ENCODE peak calls at places on chromosomes 4 and X, in four cellular contexts. N, G, E and W are unnamed samples.

GRCh38 chr4:6391186-6391851 is 81.1 kb downstream of the PPP2R2C start:
- DNase-seq in N (no peak), G (no peak), E (no peak), W (no peak)

GRCh38 chrX:132292753-132293152 is 73.5 kb upstream of the RAP2C start:
- DNase-seq in N (peak; percentile 74), G (no peak), E (peak; percentile 57), W (peak; percentile 18)

GRCh38 chr4:8919651-8920288 is 48.1 kb upstream of the HMX1 start:
- DNase-seq in N (no peak), G (peak; percentile 21), E (no peak), W (no peak)

GRCh38 chr4:99458911-99459447 is 23.8 kb upstream of the ADH7 start:
- DNase-seq in N (no peak), G (no peak), E (peak; percentile 4), W (no peak)

GRCh38 chr4:108080752-108081151 is 88.0 kb downstream of the LEF1 start:
- DNase-seq in N (no peak), G (no peak), E (no peak), W (no peak)

GRCh38 chrX:152108527-152108926 is 29.9 kb downstream of the MAGEA10 start:
- DNase-seq in N (no peak), G (no peak), E (no peak), W (no peak)

GRCh38 chr4:79831701-79832514 is 241.1 kb downstream of the ANTXR2 start:
- DNase-seq in N (no peak), G (no peak), E (no peak), W (no peak)

GRCh38 chrX:49272426-49272825 is 2.8 kb downstream of the PPP1R3F start:
- DNase-seq in N (no peak), G (no peak), E (no peak), W (no peak)

GRCh38 chr4:7759635-7760034 is 180.0 kb downstream of the AFAP1 start:
- DNase-seq in N (no peak), G (no peak), E (no peak), W (no peak)

DNA sequence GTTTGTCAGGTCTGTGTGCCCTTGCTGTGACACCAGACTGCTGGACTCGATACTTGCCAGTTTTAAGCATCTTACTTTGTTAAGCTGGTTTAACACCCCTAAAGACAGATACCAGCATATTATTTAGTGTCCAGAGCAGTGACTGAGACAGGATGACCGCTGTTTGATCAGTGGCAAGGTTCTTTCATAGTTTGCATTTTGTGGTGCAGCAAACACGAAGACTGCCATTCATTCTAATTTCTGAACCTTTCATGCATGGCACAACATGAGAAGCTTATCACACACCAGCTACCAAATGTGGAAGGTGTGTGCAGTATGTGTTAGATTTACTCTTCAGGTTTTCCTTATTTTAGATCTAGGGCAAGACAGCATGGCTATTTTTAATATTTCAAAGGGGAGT is 28.2 kb downstream of the JADE1 start:
- DNase-seq in N (no peak), G (no peak), E (no peak), W (no peak)
- H3K36me3 ChIP-seq in N (peaks cover 2% of the 10 kb centered on the region), G (peaks cover 22% of the 10 kb centered on the region), E (peaks cover 25% of the 10 kb centered on the region), W (no peaks in the 10 kb centered on the region)

DNA sequence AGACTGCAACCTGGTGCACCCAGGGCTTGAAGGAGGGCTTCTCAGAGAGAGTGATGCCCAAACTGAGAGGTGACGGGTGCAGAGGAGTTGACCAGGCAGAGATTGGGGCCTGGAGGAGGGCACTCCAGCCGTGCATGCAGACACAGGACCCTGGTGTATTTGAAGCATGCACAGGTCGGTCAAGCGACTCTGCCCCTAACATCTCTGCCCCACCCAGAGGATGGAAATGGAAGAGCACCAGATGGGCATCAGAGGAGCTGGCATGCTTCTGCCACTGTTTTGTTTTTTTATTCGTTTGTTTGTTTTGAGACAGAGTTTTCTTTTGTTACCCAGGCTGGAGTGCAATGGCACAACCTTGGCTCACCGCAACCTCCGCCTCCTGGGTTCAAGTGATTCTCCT is 320.9 kb downstream of the EVC2 start:
- DNase-seq in N (no peak), G (no peak), E (no peak), W (no peak)
- TF ChIP-seq CTCF in N (no peak), G (no peak), E (no peak), W (no peak)

GRCh38 chr4:168850016-168850415 is 160.0 kb downstream of the CBR4 start:
- DNase-seq in N (no peak), G (no peak), E (no peak), W (peak; percentile 69)
- H3K36me3 ChIP-seq in N (no peaks in the 10 kb centered on the region), G (peaks cover 5% of the 10 kb centered on the region), E (peaks cover 21% of the 10 kb centered on the region), W (no peaks in the 10 kb centered on the region)

GRCh38 chr4:163755013-163755412 is 260.5 kb downstream of the TMA16 start:
- DNase-seq in N (peak; percentile 50), G (no peak), E (peak; percentile 43), W (no peak)
- TF ChIP-seq CTCF in N (peak; percentile 53), G (no peak), E (peak; percentile 68), W (peak; percentile 20)

DNA sequence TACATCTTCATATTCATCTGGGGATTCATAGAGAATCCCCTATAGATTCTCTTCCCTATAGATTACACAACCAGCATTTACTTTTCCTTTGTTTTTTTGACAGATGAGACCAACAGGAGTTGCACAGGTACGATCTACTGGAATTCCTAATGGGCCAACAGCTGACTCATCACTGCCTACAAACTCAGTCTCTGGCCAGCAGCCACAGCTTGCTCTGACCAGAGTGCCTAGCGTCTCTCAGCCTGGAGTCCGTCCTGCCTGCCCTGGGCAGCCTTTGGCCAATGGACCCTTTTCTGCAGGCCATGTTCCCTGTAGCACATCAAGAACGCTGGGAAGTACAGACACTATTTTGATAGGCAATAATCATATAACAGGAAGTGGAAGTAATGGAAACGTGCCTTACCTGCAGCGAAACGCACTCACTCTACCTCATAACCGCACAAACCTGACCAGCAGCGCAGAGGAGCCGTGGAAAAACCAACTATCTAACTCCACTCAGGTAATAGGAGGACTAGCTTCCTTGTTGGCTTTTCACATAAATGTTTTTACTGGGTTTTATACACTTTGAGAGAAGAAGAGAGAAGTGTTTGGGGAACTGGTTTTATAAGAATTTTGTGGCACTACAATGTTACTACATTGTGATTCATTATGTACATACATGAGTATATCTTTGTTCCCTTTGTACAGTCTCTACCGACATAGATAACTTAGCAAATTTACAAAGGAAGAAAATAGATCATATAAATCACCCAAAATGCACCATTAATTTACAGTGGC is 137.2 kb downstream of the DIPK2B start:
- DNase-seq in N (no peak), G (no peak), E (peak; percentile 7), W (no peak)
- H3K36me3 ChIP-seq in N (peaks cover 3% of the 10 kb centered on the region), G (peaks cover 57% of the 10 kb centered on the region), E (peaks cover 15% of the 10 kb centered on the region), W (no peaks in the 10 kb centered on the region)